ENCODE peak calls at places on chromosome 11, in nine cellular contexts. T is stimulated activated CD4-positive, alpha-beta T cell treated with anti-CD3 and anti-CD28 coated beads, TNF-alpha, amount 100 ng/mL, for 48 hours; L is testis; X is Panc1; Q is T-helper 2 cell; J is heart right ventricle; I is transverse colon; A is mucosa of gallbladder; G is LoVo. M is an unnamed sample.

GRCh38 chr11:26510201-26510600 is 61.9 kb downstream of the MUC15 start:
- DNase-seq in A (no peak), T (no peak), Q (no peak), J (no peak), L (no peak), I (no peak), G (no peak), X (no peak), M (no peak)

GRCh38 chr11:109739374-109739773 is 317.4 kb downstream of the C11orf87 start:
- DNase-seq in A (no peak), T (no peak), I (no peak), J (no peak), X (no peak), L (no peak), Q (no peak), G (no peak), M (no peak)

GRCh38 chr11:3004481-3004880 is 12.4 kb upstream of the NAP1L4 start:
- DNase-seq in I (no peak), Q (no peak), G (no peak), X (no peak), A (no peak), L (no peak), T (no peak), J (no peak), M (peak)

GRCh38 chr11:6618117-6619020 is 853 bp downstream of the TPP1 start:
- DNase-seq in T (no peak), X (no peak), L (peak), I (peak), A (peak), Q (peak), G (no peak), J (peak), M (peak)

GRCh38 chr11:69383372-69383771 is 89.4 kb downstream of the MYEOV start:
- DNase-seq in A (no peak), Q (no peak), X (no peak), I (no peak), T (no peak), G (no peak), J (no peak), L (peak), M (no peak)

GRCh38 chr11:3122775-3123201 is 42.3 kb downstream of the OSBPL5 start:
- DNase-seq in Q (no peak), J (no peak), T (no peak), L (no peak), X (no peak), A (no peak), G (no peak), I (no peak), M (peak)

GRCh38 chr11:65613091-65613928 is 711 bp downstream of the MAP3K11 start:
- DNase-seq in I (no peak), X (no peak), L (no peak), T (no peak), A (no peak), G (no peak), J (no peak), Q (peak), M (no peak)

GRCh38 chr11:70668204-70669202 is 270.2 kb downstream of the CTTN start:
- DNase-seq in Q (no peak), X (peak), T (no peak), L (no peak), G (no peak), A (peak), I (no peak), J (no peak), M (no peak)

GRCh38 chr11:5198285-5198684 is 2.2 kb downstream of the OR51V1 start:
- DNase-seq in A (no peak), L (no peak), X (no peak), J (no peak), G (no peak), Q (no peak), T (no peak), I (no peak), M (no peak)

GRCh38 chr11:108693852-108694251 is 29.0 kb downstream of the DDX10 start:
- DNase-seq in L (no peak), G (no peak), J (no peak), Q (no peak), A (no peak), X (no peak), I (no peak), T (no peak), M (no peak)

GRCh38 chr11:125257185-125257584 is 92.6 kb downstream of the PKNOX2 start:
- DNase-seq in I (no peak), X (no peak), T (no peak), A (no peak), L (no peak), J (no peak), Q (no peak), G (no peak), M (no peak)

GRCh38 chr11:1805525-1805924 is 29.3 kb upstream of the SYT8 start:
- DNase-seq in L (peak), X (no peak), G (no peak), J (no peak), I (no peak), Q (no peak), T (no peak), A (no peak), M (no peak)

GRCh38 chr11:45560153-45560934 is 105.1 kb downstream of the CHST1 start:
- DNase-seq in L (peak), I (no peak), J (peak), A (no peak), X (no peak), G (no peak), Q (no peak), T (no peak), M (no peak)

GRCh38 chr11:22349446-22349845 is 11.3 kb downstream of the SLC17A6 start:
- DNase-seq in A (no peak), J (no peak), L (no peak), I (no peak), Q (no peak), T (no peak), X (no peak), G (no peak), M (no peak)

GRCh38 chr11:64643927-64644326 is 52.9 kb downstream of the SLC22A12 start:
- DNase-seq in I (no peak), X (no peak), G (no peak), T (no peak), Q (no peak), J (no peak), L (no peak), A (no peak), M (no peak)

GRCh38 chr11:84383571-84383970 is 1097.4 kb upstream of the CCDC90B start:
- DNase-seq in X (no peak), T (no peak), L (peak), J (no peak), G (no peak), I (no peak), Q (no peak), A (no peak), M (no peak)

GRCh38 chr11:73372371-73372993 is 3.7 kb upstream of the RELT start:
- DNase-seq in J (no peak), L (no peak), Q (no peak), A (no peak), T (no peak), X (no peak), G (no peak), I (no peak), M (no peak)

M was measured in upper lobe of right lung.